ENCODE peak calls at places on chromosomes 3 and 15, in seven cellular contexts. N is fibroblast of mammary gland, U is suprapubic skin, S is IMR-90, K is GM23338, B is neuronal stem cell, Y is HFF-Myc. H is an unnamed sample.
A peak's percentile ranks its signal among the peaks of the same experiment; 100 is the strongest.

GRCh38 chr3:15360786-15361493 is 28.6 kb upstream of the SH3BP5 start:
- DNase-seq in N (peak; percentile 83), U (no peak), S (peak; percentile 77), B (no peak), K (no peak), Y (no peak), H (no peak)

GRCh38 chr15:58232273-58233065 is 94.3 kb downstream of the AQP9 start:
- DNase-seq in Y (no peak), B (no peak), S (no peak), K (no peak), U (no peak), N (no peak), H (peak; percentile 83)

GRCh38 chr15:91335702-91336101 is 235.6 kb downstream of the SV2B start:
- DNase-seq in Y (no peak), B (no peak), N (no peak), U (no peak), S (no peak), K (no peak), H (no peak)

GRCh38 chr15:62500325-62500724 is 335.2 kb upstream of the C2CD4B start:
- DNase-seq in U (no peak), S (no peak), K (no peak), B (no peak), N (no peak), Y (no peak), H (no peak)

GRCh38 chr3:14548321-14548729 is 8.2 kb upstream of the GRIP2 start:
- DNase-seq in U (no peak), B (peak; percentile 60), K (peak; percentile 83), Y (peak; percentile 32), N (peak; percentile 56), S (peak; percentile 56), H (peak; percentile 42)

GRCh38 chr3:41963823-41964222 is 1.9 kb upstream of the ULK4 start:
- DNase-seq in U (no peak), K (no peak), Y (no peak), B (no peak), S (no peak), N (no peak), H (no peak)

GRCh38 chr3:88863196-88863595 is 244.2 kb upstream of the EPHA3 start:
- DNase-seq in K (no peak), N (no peak), S (peak; percentile 47), B (no peak), Y (no peak), U (no peak), H (peak; percentile 7)

GRCh38 chr15:66946578-66947164 is 118.7 kb upstream of the SMAD3 start:
- DNase-seq in Y (no peak), S (peak; percentile 70), K (peak; percentile 71), B (peak; percentile 76), N (peak; percentile 74), U (peak; percentile 74), H (peak; percentile 48)

GRCh38 chr3:194250104-194251002 is 100.8 kb downstream of the CPN2 start:
- DNase-seq in N (peak; percentile 89), S (peak; percentile 25), Y (peak; percentile 89), K (no peak), B (no peak), U (peak; percentile 81), H (no peak)

GRCh38 chr15:25238716-25239470 is 199.9 kb downstream of the UBE3A start:
- DNase-seq in B (no peak), Y (no peak), S (no peak), U (peak; percentile 33), K (no peak), N (no peak), H (no peak)

GRCh38 chr15:40320931-40321371 is 2.5 kb upstream of the INAFM2 start:
- DNase-seq in N (peak; percentile 65), S (peak; percentile 67), K (peak; percentile 89), U (no peak), Y (no peak), B (no peak), H (peak; percentile 59)

GRCh38 chr3:156291269-156292123 is 171.1 kb downstream of the KCNAB1 start:
- DNase-seq in N (peak; percentile 19), K (peak; percentile 77), Y (no peak), B (peak; percentile 32), U (no peak), S (peak; percentile 6), H (peak; percentile 7)

GRCh38 chr15:28942046-28942445 is 56.3 kb downstream of the APBA2 start:
- DNase-seq in N (no peak), B (no peak), Y (no peak), U (peak; percentile 40), S (no peak), K (no peak), H (no peak)

GRCh38 chr3:12454076-12454807 is 30.0 kb upstream of the TSEN2 start:
- DNase-seq in N (peak; percentile 68), S (peak; percentile 42), U (no peak), B (no peak), K (no peak), Y (no peak), H (peak; percentile 71)

GRCh38 chr15:99343836-99344551 is 92.7 kb downstream of the LRRC28 start:
- DNase-seq in N (no peak), U (no peak), B (no peak), K (peak; percentile 75), Y (no peak), S (no peak), H (no peak)

GRCh38 chr3:132723024-132723462 is 834 bp upstream of the NPHP3 start:
- DNase-seq in Y (no peak), K (no peak), U (no peak), N (no peak), B (no peak), S (no peak), H (no peak)

GRCh38 chr3:126391631-126392030 is 3.1 kb upstream of the CFAP100 start:
- DNase-seq in N (no peak), K (no peak), B (no peak), Y (no peak), U (no peak), S (no peak), H (no peak)

GRCh38 chr15:40266828-40267304 is 16.0 kb downstream of the ANKRD63 start:
- DNase-seq in U (no peak), K (no peak), N (peak; percentile 91), B (no peak), Y (peak; percentile 88), S (peak; percentile 97), H (peak; percentile 93)

GRCh38 chr15:32933241-32933640 is 215.4 kb downstream of the GREM1 start:
- DNase-seq in Y (no peak), B (no peak), K (no peak), U (no peak), N (no peak), S (no peak), H (no peak)

GRCh38 chr15:80034633-80035032 is 24.8 kb upstream of the ZFAND6 start:
- DNase-seq in K (no peak), Y (no peak), S (no peak), N (no peak), B (no peak), U (no peak), H (no peak)

GRCh38 chr15:57604502-57604901 is 12.8 kb downstream of the MYZAP start:
- DNase-seq in U (no peak), N (no peak), B (no peak), K (no peak), S (no peak), Y (no peak), H (no peak)

GRCh38 chr15:95793226-95793625 is 537.3 kb upstream of the NR2F2 start:
- DNase-seq in B (no peak), N (no peak), S (no peak), Y (peak; percentile 41), K (no peak), U (no peak), H (no peak)

GRCh38 chr15:75043509-75044257 is 20.3 kb downstream of the PPCDC start:
- DNase-seq in B (no peak), K (no peak), U (peak; percentile 96), Y (peak; percentile 98), S (peak; percentile 100), N (peak; percentile 100), H (peak; percentile 55)
- H3K4me3 ChIP-seq in B (no peak overlapping the region), K (no peak overlapping the region), U (peak overlapping the region; percentile 18), Y (no peak overlapping the region), S (no peak overlapping the region), N (peak overlapping the region; percentile 2), H (no peak overlapping the region)

DNA sequence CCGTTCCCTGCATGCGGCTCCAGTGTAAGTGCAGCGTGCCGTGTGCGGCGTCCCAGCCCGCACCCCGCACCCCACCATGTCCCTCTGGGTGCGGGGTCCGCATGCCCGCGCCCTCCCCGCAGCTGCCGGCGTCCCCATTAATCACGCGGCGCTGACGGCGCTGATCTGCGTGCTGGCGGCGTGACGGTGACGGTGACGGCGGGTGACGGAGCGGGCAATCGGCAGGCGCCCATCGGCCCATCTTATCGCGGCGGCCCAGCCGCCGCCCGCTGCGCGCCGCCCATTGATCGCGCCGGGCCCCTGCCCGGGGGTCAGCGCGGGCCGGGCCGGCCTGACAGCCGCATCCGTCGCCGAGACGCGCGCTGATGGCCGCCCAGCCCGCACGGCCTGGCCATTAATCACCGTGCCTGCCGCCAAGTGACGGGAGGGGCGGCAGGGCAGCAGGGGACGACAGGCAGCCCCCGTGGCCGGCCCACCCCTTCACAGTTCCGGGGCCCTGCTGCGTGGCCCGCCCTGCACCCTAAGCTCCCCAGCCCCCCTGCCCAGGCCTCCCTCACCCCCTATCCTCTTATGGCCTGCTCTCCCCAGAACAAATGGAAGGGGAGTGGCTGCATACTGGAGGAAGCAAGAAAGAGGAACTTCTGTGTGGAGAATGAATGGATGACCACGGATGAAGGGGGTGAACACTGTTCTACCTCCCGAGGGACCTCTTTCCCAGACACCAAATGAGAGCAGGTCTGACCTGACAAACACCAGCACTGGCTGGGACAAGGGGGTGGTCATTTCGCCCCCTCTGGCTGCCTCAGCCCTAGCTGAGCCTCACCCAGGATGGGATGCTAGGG is 24.8 kb downstream of the SEC61A1 start:
- DNase-seq in N (no peak), Y (no peak), S (no peak), B (no peak), K (peak; percentile 28), U (peak; percentile 64), H (no peak)
- H3K4me3 ChIP-seq in N (no peak overlapping the region), Y (no peak overlapping the region), S (no peak overlapping the region), B (no peak overlapping the region), K (peak overlapping the region; percentile 68), U (peak overlapping the region; percentile 53), H (peak overlapping the region; percentile 42)

GRCh38 chr3:123013876-123014275 is 13.7 kb downstream of the SEMA5B start:
- DNase-seq in S (no peak), Y (no peak), B (no peak), K (no peak), U (no peak), N (no peak), H (no peak)
- H3K4me3 ChIP-seq in S (no peak overlapping the region), Y (no peak overlapping the region), B (no peak overlapping the region), K (no peak overlapping the region), U (no peak overlapping the region), N (no peak overlapping the region), H (no peak overlapping the region)

DNA sequence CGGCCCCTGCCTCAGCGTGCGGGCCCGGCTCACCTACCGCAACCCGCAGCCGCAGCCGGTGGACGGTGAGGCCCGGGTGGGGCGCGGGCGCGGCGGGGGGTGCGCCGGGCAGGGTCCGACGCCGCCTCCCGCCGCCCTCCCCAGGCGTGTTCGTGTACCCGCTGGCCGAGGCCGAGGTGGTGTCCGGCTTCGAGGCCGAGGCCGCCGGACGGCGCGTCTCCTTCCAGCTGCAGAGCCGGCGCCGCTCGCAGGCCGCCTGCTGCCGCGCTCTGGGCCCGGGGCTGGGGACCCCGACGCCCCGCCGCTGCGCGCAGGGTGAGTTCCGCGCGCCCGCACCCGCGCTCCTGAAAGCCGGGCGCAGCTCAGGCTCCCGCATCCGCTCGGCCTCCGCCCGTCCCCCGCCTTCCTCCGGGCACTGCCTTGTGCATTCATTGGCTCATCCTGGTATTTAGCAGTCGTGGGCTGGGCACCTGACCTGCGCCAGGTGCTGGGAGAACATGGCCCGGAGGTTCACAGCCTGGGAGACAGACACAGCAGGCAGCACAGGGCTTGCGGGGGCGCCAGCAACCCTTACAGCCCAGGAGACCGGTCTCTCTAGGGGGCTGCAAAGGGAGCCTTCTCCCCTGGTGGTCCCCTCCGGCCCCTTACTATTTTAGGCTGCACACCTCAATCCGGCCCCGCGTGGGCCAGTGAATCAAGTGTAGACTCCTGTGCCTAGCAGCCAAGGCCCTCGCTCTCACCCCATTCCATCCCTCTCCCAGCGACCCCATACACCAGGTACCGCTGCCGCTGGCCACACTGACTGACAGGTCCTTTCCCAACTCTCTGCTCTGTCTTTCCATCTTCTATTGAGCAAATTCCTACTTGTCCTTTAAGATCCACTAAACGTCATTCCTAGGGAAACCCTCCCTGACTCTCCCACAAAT is 1.5 kb downstream of the VWA5B2 start:
- DNase-seq in B (no peak), N (no peak), Y (no peak), S (no peak), U (no peak), K (peak; percentile 65), H (peak; percentile 32)
- H3K4me3 ChIP-seq in B (no peak overlapping the region), N (no peak overlapping the region), Y (no peak overlapping the region), S (no peak overlapping the region), U (peak overlapping the region; percentile 53), K (peak overlapping the region; percentile 63), H (no peak overlapping the region)

H was measured in bronchial epithelial cell.